ENCODE peak calls at places on chromosomes 5 and 9, in seven cellular contexts. V, W, O, P, C, T and B are unnamed samples.

GRCh38 chr9:129463477-129463876 is 157.4 kb downstream of the C9orf50 start:
- DNase-seq in V (no peak), W (no peak), O (no peak), P (no peak), C (no peak), T (no peak), B (no peak)

GRCh38 chr9:113863345-113863744 is 12.8 kb upstream of the ZNF618 start:
- DNase-seq in V (no peak), W (no peak), O (no peak), P (no peak), C (no peak), T (no peak), B (no peak)

GRCh38 chr5:116938488-116938887 is 363.9 kb upstream of the SEMA6A start:
- DNase-seq in V (peak), W (peak), O (no peak), P (no peak), C (no peak), T (no peak), B (no peak)

GRCh38 chr5:43469671-43470396 is 13.8 kb downstream of the TMEM267 start:
- DNase-seq in V (peak), W (no peak), O (no peak), P (no peak), C (no peak), T (no peak), B (no peak)

GRCh38 chr5:166127766-166128565 is 2163.5 kb upstream of the WWC1 start:
- DNase-seq in V (no peak), W (no peak), O (no peak), P (no peak), C (no peak), T (no peak), B (no peak)

GRCh38 chr5:40842351-40842750 is 1.2 kb downstream of the CARD6 start:
- DNase-seq in V (no peak), W (no peak), O (no peak), P (no peak), C (no peak), T (no peak), B (no peak)

GRCh38 chr5:23446436-23446835 is 61.0 kb upstream of the PRDM9 start:
- DNase-seq in V (no peak), W (no peak), O (peak), P (no peak), C (no peak), T (no peak), B (no peak)

GRCh38 chr5:15502208-15502607 is 2.2 kb downstream of the FBXL7 start:
- DNase-seq in V (no peak), W (no peak), O (no peak), P (no peak), C (no peak), T (no peak), B (no peak)

GRCh38 chr9:115202960-115203751 is 85.2 kb upstream of the TNC start:
- DNase-seq in V (no peak), W (no peak), O (peak), P (no peak), C (no peak), T (no peak), B (no peak)

GRCh38 chr5:69217732-69218568 is 16.7 kb upstream of the CDK7 start:
- DNase-seq in V (peak), W (peak), O (peak), P (peak), C (peak), T (peak), B (peak)

GRCh38 chr5:67494186-67494842 is 297.7 kb upstream of the CD180 start:
- DNase-seq in V (no peak), W (no peak), O (no peak), P (no peak), C (no peak), T (no peak), B (no peak)

GRCh38 chr9:99231708-99232107 is 9.6 kb downstream of the SEC61B start:
- DNase-seq in V (peak), W (no peak), O (no peak), P (no peak), C (no peak), T (no peak), B (peak)

GRCh38 chr5:149860801-149861322 is 83.7 kb downstream of the PDE6A start:
- DNase-seq in V (peak), W (no peak), O (no peak), P (no peak), C (no peak), T (no peak), B (no peak)

GRCh38 chr9:129954868-129955550 is 88.0 kb downstream of the FNBP1 start:
- DNase-seq in V (no peak), W (no peak), O (no peak), P (no peak), C (no peak), T (no peak), B (no peak)

GRCh38 chr5:2909035-2909434 is 157.6 kb upstream of the IRX2 start:
- DNase-seq in V (no peak), W (peak), O (no peak), P (no peak), C (no peak), T (no peak), B (no peak)

GRCh38 chr9:13485068-13485596 is 205.6 kb upstream of the MPDZ start:
- DNase-seq in V (no peak), W (no peak), O (peak), P (peak), C (no peak), T (no peak), B (peak)

GRCh38 chr9:4630836-4631235 is 31.3 kb upstream of the PLPP6 start:
- DNase-seq in V (peak), W (no peak), O (no peak), P (no peak), C (no peak), T (no peak), B (no peak)

GRCh38 chr5:136620016-136620419 is 254.7 kb upstream of the TRPC7 start:
- DNase-seq in V (no peak), W (no peak), O (no peak), P (no peak), C (no peak), T (no peak), B (no peak)

GRCh38 chr9:35258665-35259474 is 97.1 kb downstream of the UNC13B start:
- DNase-seq in V (peak), W (peak), O (peak), P (peak), C (peak), T (no peak), B (peak)
- H3K27ac ChIP-seq in V (peak), W (no peak), O (no peak), P (no peak), C (no peak), T (no peak), B (peak)

DNA sequence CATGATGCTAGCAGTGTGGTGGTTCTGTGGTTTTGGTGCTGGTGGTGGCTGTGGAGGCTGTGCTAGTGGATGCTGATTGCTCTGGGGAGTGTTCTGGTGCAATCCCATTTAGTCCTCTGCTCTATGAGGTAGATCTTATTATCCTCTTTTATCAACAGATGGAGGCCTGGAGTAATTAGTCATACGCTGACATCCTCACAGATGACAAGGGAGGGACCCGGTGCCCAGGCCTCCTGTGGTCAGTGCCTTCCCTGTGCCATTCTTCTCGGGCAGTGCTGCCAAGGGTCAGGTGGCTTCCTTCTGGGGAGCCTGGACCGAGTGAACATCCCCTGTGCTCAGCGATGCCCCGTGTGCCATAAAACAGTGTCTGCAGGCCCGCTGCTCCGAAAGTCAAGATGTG is 74.5 kb downstream of the COL5A1 start:
- DNase-seq in V (no peak), W (no peak), O (no peak), P (no peak), C (no peak), T (no peak), B (no peak)
- TF ChIP-seq CTCF in V (no peak), W (no peak), O (no peak), P (no peak), C (no peak), T (no peak), B (no peak)

GRCh38 chr5:71679714-71680113 is 39.4 kb upstream of the CARTPT start:
- DNase-seq in V (no peak), W (no peak), O (no peak), P (no peak), C (no peak), T (no peak), B (no peak)
- H3K27ac ChIP-seq in V (no peak), W (no peak), O (no peak), P (no peak), C (no peak), T (no peak), B (no peak)

DNA sequence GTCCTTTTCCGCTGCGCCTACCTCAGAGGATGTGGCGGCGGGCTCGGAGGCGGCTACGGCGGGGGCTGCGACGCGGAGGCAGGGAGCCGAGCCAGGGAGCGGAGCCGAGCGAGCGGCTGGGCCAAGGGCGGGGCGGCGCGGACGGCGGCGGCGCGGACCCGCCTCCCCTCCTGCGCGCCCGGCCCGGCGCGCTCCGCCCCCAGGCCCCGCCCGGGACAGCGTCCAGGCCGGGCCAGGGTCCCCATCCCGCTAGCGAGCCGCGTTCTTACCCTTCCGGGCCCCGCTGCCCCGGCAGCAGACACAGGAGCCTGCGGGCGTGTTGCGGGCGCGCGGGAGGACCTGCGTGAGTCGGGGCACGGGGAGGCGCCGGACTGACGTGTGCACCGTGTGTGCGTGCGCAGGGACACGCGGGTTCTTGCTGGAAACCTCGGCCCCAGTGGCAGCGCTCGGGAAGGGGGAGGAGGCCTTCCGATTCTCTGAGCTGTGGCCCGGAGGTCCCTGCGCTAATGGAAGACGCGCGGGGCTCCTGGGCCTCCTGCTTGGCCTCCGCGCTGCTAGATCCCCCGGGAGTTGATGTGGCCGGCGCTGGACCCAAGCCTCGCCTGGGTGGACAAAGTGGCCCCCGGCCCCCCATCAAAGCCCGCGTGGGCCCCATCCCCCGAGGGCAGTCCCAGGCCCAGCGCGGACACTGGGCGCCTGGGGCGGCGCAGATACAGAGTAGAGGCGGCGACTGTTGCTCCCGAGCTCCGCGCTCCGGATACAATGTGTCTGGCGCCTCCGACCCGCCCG is at the start of gene VDAC1:
- DNase-seq in V (peak), W (peak), O (peak), P (peak), C (peak), T (peak), B (peak)
- TF ChIP-seq CTCF in V (no peak), W (no peak), O (no peak), P (peak), C (no peak), T (no peak), B (no peak)

DNA sequence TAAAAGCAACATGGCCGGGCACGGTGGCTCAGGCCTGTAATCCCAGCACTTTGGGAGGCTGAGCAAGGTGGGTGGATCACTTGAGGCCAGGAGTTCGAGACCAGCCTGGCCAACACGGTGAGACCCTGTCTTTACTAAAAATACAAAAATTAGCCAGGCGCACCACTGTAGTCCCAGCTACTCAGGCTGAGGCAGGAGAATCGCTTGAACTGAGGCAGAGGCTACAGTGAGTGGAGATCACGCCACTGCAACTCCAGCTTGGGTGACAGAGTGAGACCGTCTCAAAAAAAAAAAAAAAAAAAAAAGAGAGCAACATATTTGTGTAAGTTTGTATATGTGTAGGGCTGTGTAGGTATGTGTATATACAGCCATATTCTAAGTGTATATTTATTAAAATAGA is 7.5 kb downstream of the RPS6 start:
- DNase-seq in V (no peak), W (no peak), O (no peak), P (no peak), C (no peak), T (no peak), B (no peak)
- H3K27ac ChIP-seq in V (peak), W (no peak), O (no peak), P (no peak), C (no peak), T (no peak), B (no peak)